ENCODE peak calls at places on chromosome 17, in nine cellular contexts. X is dorsolateral prefrontal cortex; B is HFF-Myc; O is GM23248; D is CD8-positive, alpha-beta T cell; R is transverse colon; P is stimulated activated CD4-positive, alpha-beta T cell treated with anti-CD3 and anti-CD28 coated beads, Interleukin-1b, Interleukin-23, amount 100 ng/mL, for 1 hour; W is natural killer cell treated with Interleukin-12 subunit alpha and Interleukin-12 subunit beta and Interleukin-15 and Interleukin-18, amount 100 ng/mL, for 72 hours; G is neural crest cell. A is an unnamed sample.

GRCh38 chr17:16923904-16924700 is 47.8 kb downstream of the TNFRSF13B start:
- DNase-seq in X (peak; percentile 20), O (no peak), P (no peak), D (no peak), B (no peak), W (no peak), R (peak; percentile 3), G (no peak), A (no peak)

GRCh38 chr17:57401556-57402488 is 145.5 kb downstream of the MSI2 start:
- DNase-seq in X (no peak), O (no peak), W (no peak), P (no peak), R (no peak), D (no peak), B (no peak), G (no peak), A (no peak)

GRCh38 chr17:68684860-68685493 is 83.8 kb upstream of the FAM20A start:
- DNase-seq in B (no peak), P (no peak), R (no peak), D (no peak), O (peak; percentile 54), X (no peak), W (no peak), G (no peak), A (no peak)

GRCh38 chr17:49390548-49391324 is 23.9 kb downstream of the PHB1 start:
- DNase-seq in R (peak; percentile 48), D (no peak), G (no peak), P (no peak), O (no peak), X (no peak), B (no peak), W (no peak), A (peak; percentile 37)

GRCh38 chr17:79746955-79747507 is 16.3 kb downstream of the ENPP7 start:
- DNase-seq in D (no peak), G (no peak), O (peak; percentile 16), P (no peak), X (no peak), B (no peak), W (no peak), R (no peak), A (no peak)

GRCh38 chr17:39787743-39788484 is 50.2 kb downstream of the GRB7 start:
- DNase-seq in B (no peak), O (no peak), X (no peak), R (no peak), P (no peak), W (no peak), G (no peak), D (no peak), A (peak; percentile 6)

GRCh38 chr17:4938069-4938491 is 1.8 kb downstream of the SLC25A11 start:
- DNase-seq in G (no peak), O (no peak), R (no peak), D (no peak), X (no peak), P (no peak), W (no peak), B (no peak), A (no peak)

GRCh38 chr17:17780941-17781590 is 55.7 kb downstream of the SREBF1 start:
- DNase-seq in W (no peak), B (peak; percentile 46), X (no peak), G (peak; percentile 22), R (peak; percentile 16), D (no peak), P (no peak), O (no peak), A (peak; percentile 68)

GRCh38 chr17:48954300-48954755 is 9.7 kb upstream of the SNF8 start:
- DNase-seq in W (no peak), P (no peak), R (peak; percentile 46), B (no peak), G (no peak), X (no peak), O (peak; percentile 69), D (no peak), A (peak; percentile 57)

GRCh38 chr17:1746975-1747543 is 4.4 kb downstream of the SERPINF2 start:
- DNase-seq in O (no peak), X (no peak), P (no peak), G (no peak), R (peak; percentile 77), W (peak; percentile 54), D (no peak), B (no peak), A (no peak)

GRCh38 chr17:373616-374225 is 21.1 kb upstream of the RPH3AL start:
- DNase-seq in R (no peak), G (no peak), P (no peak), O (peak; percentile 38), W (no peak), D (no peak), B (no peak), X (no peak), A (no peak)

GRCh38 chr17:49315974-49316570 is 46.0 kb downstream of the ZNF652 start:
- DNase-seq in W (no peak), R (no peak), B (no peak), D (no peak), O (peak; percentile 55), G (no peak), P (no peak), X (no peak), A (peak; percentile 40)

GRCh38 chr17:15930426-15930825 is 14.5 kb upstream of the ADORA2B start:
- DNase-seq in B (no peak), R (no peak), W (no peak), G (no peak), P (no peak), D (no peak), X (no peak), O (peak; percentile 33), A (no peak)

GRCh38 chr17:39563476-39563875 is 44.2 kb downstream of the NEUROD2 start:
- DNase-seq in X (peak; percentile 63), B (no peak), W (no peak), P (no peak), R (no peak), D (no peak), G (no peak), O (no peak), A (no peak)

GRCh38 chr17:61127960-61128359 is 271.7 kb upstream of the TBX2 start:
- DNase-seq in B (no peak), R (no peak), D (no peak), X (no peak), G (no peak), P (no peak), W (no peak), O (peak; percentile 72), A (peak; percentile 5)

GRCh38 chr17:2259769-2260536 is 43.6 kb downstream of the SMG6 start:
- DNase-seq in P (no peak), B (no peak), O (peak; percentile 69), D (peak; percentile 64), X (no peak), W (peak; percentile 89), G (no peak), R (peak; percentile 64), A (peak; percentile 68)

GRCh38 chr17:47896672-47897490 is 845 bp downstream of the SP2 start:
- DNase-seq in B (no peak), R (no peak), X (no peak), W (no peak), D (no peak), G (no peak), P (no peak), O (peak; percentile 50), A (peak; percentile 19)

GRCh38 chr17:81489012-81489968 is 23.3 kb downstream of the ACTG1 start:
- DNase-seq in O (no peak), P (no peak), B (no peak), W (no peak), R (no peak), X (no peak), D (no peak), G (no peak), A (no peak)

GRCh38 chr17:8289103-8289397 is 580 bp downstream of the RANGRF start:
- DNase-seq in R (no peak), G (peak; percentile 75), W (no peak), P (peak; percentile 24), B (no peak), D (no peak), X (no peak), O (no peak), A (no peak)

GRCh38 chr17:44930667-44931066 is 15.4 kb upstream of the GFAP start:
- DNase-seq in X (no peak), W (no peak), O (no peak), P (no peak), G (no peak), B (no peak), D (no peak), R (peak; percentile 3), A (no peak)

GRCh38 chr17:5785867-5786509 is 201.7 kb upstream of the NLRP1 start:
- DNase-seq in R (no peak), D (no peak), X (no peak), W (no peak), G (no peak), O (peak; percentile 72), P (no peak), B (no peak), A (peak; percentile 60)

GRCh38 chr17:77684803-77685580 is 273.5 kb upstream of the TNRC6C start:
- DNase-seq in W (no peak), P (no peak), D (no peak), B (no peak), R (no peak), X (no peak), O (no peak), G (no peak), A (no peak)

GRCh38 chr17:79622201-79622601 is 11.3 kb upstream of the RBFOX3 start:
- DNase-seq in X (peak; percentile 30), D (no peak), O (no peak), B (no peak), W (peak; percentile 50), G (no peak), R (peak; percentile 7), P (no peak), A (no peak)

GRCh38 chr17:36072431-36073121 is 8.5 kb downstream of the CCL18 start:
- DNase-seq in X (no peak), G (peak; percentile 82), W (peak; percentile 89), B (peak; percentile 2), O (peak; percentile 55), R (peak; percentile 61), D (peak; percentile 77), P (no peak), A (peak; percentile 33)

GRCh38 chr17:45794840-45795239 is 10.7 kb downstream of the CRHR1 start:
- DNase-seq in W (no peak), B (no peak), R (no peak), G (no peak), X (no peak), P (no peak), D (no peak), O (peak; percentile 29), A (peak; percentile 20)

GRCh38 chr17:7186241-7186640 is 7.1 kb upstream of the ASGR1 start:
- DNase-seq in P (no peak), B (no peak), R (no peak), O (peak; percentile 34), X (no peak), D (no peak), G (no peak), W (no peak), A (no peak)

GRCh38 chr17:42182927-42183734 is 2.1 kb downstream of the HCRT start:
- DNase-seq in D (no peak), G (no peak), W (peak; percentile 18), P (no peak), B (peak; percentile 31), X (no peak), R (no peak), O (peak; percentile 66), A (peak; percentile 62)

GRCh38 chr17:63934391-63935112 is 2.4 kb upstream of the CD79B start:
- DNase-seq in D (no peak), B (no peak), O (no peak), G (no peak), R (no peak), W (no peak), P (no peak), X (no peak), A (no peak)

GRCh38 chr17:75031972-75032895 is 14.5 kb downstream of the ATP5PD start:
- DNase-seq in W (no peak), X (peak; percentile 87), R (peak; percentile 74), B (no peak), O (peak; percentile 95), P (no peak), D (peak; percentile 63), G (no peak), A (peak; percentile 88)

GRCh38 chr17:74772071-74772470 is 4.1 kb downstream of the NAT9 start:
- DNase-seq in P (no peak), R (no peak), W (no peak), G (no peak), O (no peak), D (no peak), B (no peak), X (no peak), A (no peak)

GRCh38 chr17:47615766-47616424 is 33.8 kb upstream of the KPNB1 start:
- DNase-seq in G (no peak), W (no peak), D (no peak), O (peak; percentile 71), P (no peak), R (no peak), B (no peak), X (no peak), A (peak; percentile 62)

A was measured in EL.